ENCODE peak calls at places on chromosomes 5 and 9, in six cellular contexts. S, M, Y, N, K and J are unnamed samples.
A peak's percentile ranks its signal among the peaks of the same experiment; 100 is the strongest.

GRCh38 chr5:68273717-68274409 is 58.3 kb downstream of the PIK3R1 start:
- DNase-seq in Y (no peak), M (no peak), S (no peak), N (no peak), K (no peak), J (no peak)

GRCh38 chr9:8648271-8648670 is 848.7 kb upstream of the DMAC1 start:
- DNase-seq in M (no peak), N (peak; percentile 37), Y (no peak), S (no peak), K (no peak), J (no peak)

GRCh38 chr9:12973702-12974101 is 198.9 kb downstream of the LURAP1L start:
- DNase-seq in M (no peak), N (no peak), Y (peak; percentile 70), S (no peak), K (no peak), J (no peak)

GRCh38 chr9:23934291-23934690 is 108.3 kb upstream of the ELAVL2 start:
- DNase-seq in K (no peak), Y (no peak), M (no peak), S (no peak), N (no peak), J (no peak)

GRCh38 chr9:113957778-113958430 is 81.8 kb downstream of the ZNF618 start:
- DNase-seq in S (no peak), N (peak; percentile 79), Y (no peak), K (no peak), M (no peak), J (peak; percentile 80)

GRCh38 chr9:33719581-33720374 is 75.6 kb upstream of the PRSS3 start:
- DNase-seq in M (peak; percentile 55), Y (peak; percentile 74), N (no peak), K (no peak), S (peak; percentile 14), J (no peak)

GRCh38 chr5:10452768-10453331 is 11.2 kb downstream of the ROPN1L start:
- DNase-seq in K (peak; percentile 58), S (peak; percentile 47), N (peak; percentile 87), Y (peak; percentile 85), M (peak; percentile 17), J (peak; percentile 48)

GRCh38 chr5:26009742-26010141 is 1028.6 kb downstream of the CDH9 start:
- DNase-seq in N (peak; percentile 16), M (peak; percentile 27), S (no peak), Y (no peak), K (no peak), J (no peak)

GRCh38 chr9:14573319-14573718 is 119.9 kb downstream of the ZDHHC21 start:
- DNase-seq in K (no peak), M (no peak), Y (no peak), S (no peak), N (no peak), J (no peak)